ENCODE peak calls at places on chromosomes 6 and 20, in eight cellular contexts. R, Y, Q, D, X, L, V and B are unnamed samples.

GRCh38 chr6:24827970-24828369 is 29.3 kb upstream of the ARMH2 start:
- DNase-seq in X (no peak), L (no peak), V (no peak), D (no peak), R (no peak), Q (no peak), Y (no peak), B (no peak)

GRCh38 chr6:5175195-5175594 is 85.6 kb downstream of the LYRM4 start:
- DNase-seq in D (peak; percentile 72), V (no peak), X (no peak), R (no peak), Y (no peak), Q (no peak), L (no peak), B (no peak)

GRCh38 chr20:58829531-58829941 is 21.2 kb downstream of the GNAS-AS1 start:
- DNase-seq in L (no peak), Q (no peak), X (peak; percentile 11), R (no peak), V (no peak), Y (peak; percentile 46), D (no peak), B (peak; percentile 49)

GRCh38 chr6:134071876-134072275 is 19.5 kb upstream of the SLC2A12 start:
- DNase-seq in V (no peak), Y (no peak), R (no peak), X (no peak), L (no peak), D (no peak), Q (no peak), B (no peak)

GRCh38 chr20:59157961-59158541 is 5.6 kb upstream of the ZNF831 start:
- DNase-seq in Y (no peak), L (no peak), R (no peak), V (no peak), D (no peak), X (no peak), Q (peak; percentile 18), B (no peak)

GRCh38 chr20:41287327-41287726 is 30.2 kb downstream of the ZHX3 start:
- DNase-seq in V (no peak), R (peak; percentile 96), L (no peak), Y (no peak), D (no peak), X (peak; percentile 88), Q (no peak), B (no peak)

GRCh38 chr6:167151648-167152047 is 6.1 kb downstream of the GPR31 start:
- DNase-seq in L (no peak), Q (no peak), X (no peak), V (no peak), Y (no peak), D (no peak), R (no peak), B (no peak)

GRCh38 chr6:33428219-33428890 is 8.5 kb downstream of the SYNGAP1 start:
- DNase-seq in D (peak; percentile 51), X (peak; percentile 38), V (no peak), R (peak; percentile 48), Q (peak; percentile 47), L (peak; percentile 50), Y (no peak), B (no peak)

GRCh38 chr6:170044836-170045562 is 245.9 kb downstream of the DLL1 start:
- DNase-seq in L (no peak), X (no peak), Y (no peak), Q (no peak), V (no peak), R (no peak), D (no peak), B (no peak)

GRCh38 chr6:71197770-71198169 is 90.8 kb upstream of the OGFRL1 start:
- DNase-seq in D (no peak), Y (no peak), L (no peak), R (peak; percentile 56), V (no peak), X (peak; percentile 62), Q (no peak), B (no peak)

GRCh38 chr20:29873946-29874345 is 1383.5 kb upstream of the DEFB115 start:
- DNase-seq in X (peak; percentile 48), Y (peak; percentile 63), Q (no peak), L (no peak), R (peak; percentile 51), D (peak; percentile 30), V (no peak), B (no peak)

GRCh38 chr6:123687864-123688263 is 51.1 kb upstream of the TRDN start:
- DNase-seq in V (no peak), L (no peak), Q (no peak), R (no peak), Y (no peak), X (no peak), D (no peak), B (no peak)